ENCODE peak calls at places on chromosomes 1 and 21, in four cellular contexts. R is stimulated activated CD4-positive, alpha-beta T cell treated with anti-CD3 and anti-CD28 coated beads, Interleukin-15, amount 100 ng/mL, for 48 hours; K is AG04450; S is M059J. P is an unnamed sample.
A peak's percentile ranks its signal among the peaks of the same experiment; 100 is the strongest.

GRCh38 chr1:19305880-19306279 is 6.1 kb downstream of the AKR7A2 start:
- DNase-seq in R (no peak), K (no peak), S (no peak), P (no peak)

GRCh38 chr1:46448109-46448911 is 41.3 kb upstream of the DMBX1 start:
- DNase-seq in R (no peak), K (no peak), S (no peak), P (no peak)

GRCh38 chr1:154419620-154420020 is 14.5 kb downstream of the IL6R start:
- DNase-seq in R (no peak), K (peak; percentile 78), S (peak; percentile 78), P (no peak)

GRCh38 chr21:35988396-35989140 is 71.8 kb downstream of the SETD4 start:
- DNase-seq in R (no peak), K (no peak), S (no peak), P (no peak)

GRCh38 chr1:26838474-26839338 is 12.2 kb downstream of the ZDHHC18 start:
- DNase-seq in R (no peak), K (no peak), S (no peak), P (no peak)

GRCh38 chr1:168783831-168784230 is 54.8 kb upstream of the DPT start:
- DNase-seq in R (no peak), K (no peak), S (peak; percentile 54), P (no peak)

GRCh38 chr1:24391882-24392603 is 21.5 kb downstream of the STPG1 start:
- DNase-seq in R (peak; percentile 43), K (no peak), S (peak; percentile 64), P (peak; percentile 84)

GRCh38 chr1:215055281-215055935 is 27.1 kb upstream of the KCNK2 start:
- DNase-seq in R (no peak), K (no peak), S (no peak), P (no peak)

GRCh38 chr1:4787551-4787950 is 133.1 kb downstream of the AJAP1 start:
- DNase-seq in R (no peak), K (no peak), S (no peak), P (no peak)

GRCh38 chr1:14844359-14844758 is 245.9 kb downstream of the KAZN start:
- DNase-seq in R (no peak), K (no peak), S (no peak), P (no peak)

GRCh38 chr21:35149698-35150097 is 100.6 kb upstream of the RUNX1 start:
- DNase-seq in R (no peak), K (no peak), S (peak; percentile 85), P (no peak)

GRCh38 chr1:12249181-12249580 is 19.4 kb downstream of the VPS13D start:
- DNase-seq in R (no peak), K (no peak), S (no peak), P (no peak)

GRCh38 chr1:22290157-22290556 is 147.3 kb upstream of the WNT4 start:
- DNase-seq in R (no peak), K (no peak), S (no peak), P (no peak)

GRCh38 chr1:197024460-197024859 is 42.6 kb downstream of the F13B start:
- DNase-seq in R (no peak), K (no peak), S (no peak), P (no peak)

GRCh38 chr1:235077571-235078479 is 50.8 kb downstream of the TOMM20 start:
- DNase-seq in R (no peak), K (no peak), S (peak; percentile 30), P (no peak)

GRCh38 chr21:35593000-35593502 is 467.3 kb downstream of the SETD4 start:
- DNase-seq in R (no peak), K (peak; percentile 38), S (peak; percentile 65), P (no peak)

GRCh38 chr1:159205225-159205624 is 550 bp downstream of the ACKR1 start:
- DNase-seq in R (no peak), K (no peak), S (no peak), P (no peak)

GRCh38 chr1:171167785-171168184 is 17.3 kb upstream of the FMO2 start:
- DNase-seq in R (no peak), K (no peak), S (no peak), P (no peak)

GRCh38 chr1:20486457-20487235 is 636 bp upstream of the CAMK2N1 start:
- DNase-seq in R (no peak), K (no peak), S (peak; percentile 58), P (peak; percentile 90)

GRCh38 chr1:20480261-20481157 is 5.5 kb downstream of the CAMK2N1 start:
- DNase-seq in R (no peak), K (no peak), S (no peak), P (no peak)

GRCh38 chr1:3170566-3171453 is 101.8 kb downstream of the PRDM16 start:
- DNase-seq in R (no peak), K (peak; percentile 2), S (peak; percentile 15), P (peak; percentile 62)

GRCh38 chr1:208268541-208269337 is 24.6 kb upstream of the PLXNA2 start:
- DNase-seq in R (no peak), K (no peak), S (no peak), P (no peak)

GRCh38 chr1:64514197-64514765 is 44.4 kb downstream of the CACHD1 start:
- DNase-seq in R (no peak), K (peak; percentile 74), S (no peak), P (no peak)

GRCh38 chr1:204017032-204017431 is 55.9 kb upstream of the SOX13 start:
- DNase-seq in R (no peak), K (no peak), S (no peak), P (no peak)

GRCh38 chr1:147509786-147510360 is 31.4 kb upstream of the BCL9 start:
- DNase-seq in R (no peak), K (no peak), S (no peak), P (peak; percentile 52)

GRCh38 chr1:179021873-179022272 is 3.8 kb upstream of the FAM20B start:
- DNase-seq in R (no peak), K (no peak), S (no peak), P (no peak)

GRCh38 chr1:157558119-157558518 is 5.8 kb upstream of the FCRL5 start:
- DNase-seq in R (no peak), K (no peak), S (no peak), P (no peak)

GRCh38 chr1:16220101-16220500 is 7.6 kb upstream of the ARHGEF19 start:
- DNase-seq in R (no peak), K (no peak), S (no peak), P (no peak)